ENCODE peak calls at places on chromosomes 13 and 19, in ten cellular contexts. R is spleen; Z is CD8-positive, alpha-beta T cell; J is Karpas-422; L is kidney epithelial cell; G is dorsolateral prefrontal cortex; Q is BE2C; F is thoracic aorta; M is A673; K is upper lobe of right lung. A is an unnamed sample.
A peak's percentile ranks its signal among the peaks of the same experiment; 100 is the strongest.

GRCh38 chr13:66994498-66995365 is 235.4 kb downstream of the PCDH9 start:
- DNase-seq in G (no peak), K (no peak), M (no peak), J (peak; percentile 53), L (no peak), R (peak; percentile 50), Q (peak; percentile 58), Z (no peak), F (no peak), A (no peak)

GRCh38 chr13:80040219-80040976 is 300.5 kb downstream of the SPRY2 start:
- DNase-seq in Q (no peak), G (no peak), J (no peak), M (peak; percentile 74), R (no peak), K (no peak), Z (no peak), F (no peak), L (peak; percentile 99), A (peak; percentile 62)

GRCh38 chr19:56725829-56726424 is 54.4 kb upstream of the ZNF835 start:
- DNase-seq in K (no peak), Q (no peak), G (peak; percentile 65), F (no peak), J (peak; percentile 63), M (peak; percentile 41), Z (no peak), L (no peak), R (no peak), A (no peak)

GRCh38 chr13:78589206-78589605 is 14.1 kb downstream of the POU4F1 start:
- DNase-seq in Q (no peak), M (peak; percentile 54), K (no peak), F (no peak), L (no peak), J (peak; percentile 66), G (no peak), Z (no peak), R (no peak), A (peak; percentile 44)

GRCh38 chr19:36652958-36653357 is 13.7 kb downstream of the ZNF461 start:
- DNase-seq in R (no peak), J (no peak), Q (no peak), F (no peak), M (no peak), Z (no peak), K (no peak), G (no peak), L (no peak), A (no peak)

GRCh38 chr19:45171211-45171623 is 6.8 kb downstream of the TRAPPC6A start:
- DNase-seq in K (no peak), L (no peak), M (no peak), R (no peak), Q (no peak), F (no peak), G (no peak), Z (peak; percentile 33), J (no peak), A (no peak)

GRCh38 chr19:39409886-39410619 is 2.4 kb upstream of the PLEKHG2 start:
- DNase-seq in M (no peak), R (peak; percentile 95), Q (peak; percentile 54), F (no peak), L (no peak), Z (peak; percentile 71), G (no peak), K (peak; percentile 92), J (peak; percentile 84), A (peak; percentile 64)

GRCh38 chr19:42695811-42696503 is 44.3 kb downstream of the PSG3 start:
- DNase-seq in J (no peak), L (no peak), G (no peak), Q (no peak), F (no peak), K (no peak), M (no peak), R (no peak), Z (no peak), A (no peak)

GRCh38 chr19:15613338-15613737 is 1.7 kb upstream of the CYP4F8 start:
- DNase-seq in R (no peak), J (no peak), Q (no peak), G (no peak), L (no peak), K (no peak), Z (no peak), F (no peak), M (no peak), A (no peak)

GRCh38 chr19:15614507-15615379 is at the start of gene CYP4F8:
- DNase-seq in R (no peak), L (no peak), J (no peak), Q (no peak), G (no peak), F (no peak), K (no peak), M (no peak), Z (no peak), A (no peak)

GRCh38 chr19:15616183-15616582 is 1.2 kb downstream of the CYP4F8 start:
- DNase-seq in Z (no peak), J (no peak), F (no peak), L (no peak), G (no peak), Q (no peak), M (no peak), K (no peak), R (no peak), A (no peak)

GRCh38 chr19:15616627-15617270 is 1.7 kb downstream of the CYP4F8 start:
- DNase-seq in J (no peak), Q (no peak), G (no peak), Z (no peak), L (no peak), F (no peak), K (no peak), M (no peak), R (no peak), A (no peak)

GRCh38 chr19:15615526-15615925 is 508 bp downstream of the CYP4F8 start:
- DNase-seq in G (no peak), M (no peak), F (no peak), L (no peak), Z (no peak), R (no peak), J (no peak), Q (no peak), K (no peak), A (no peak)
- H3K27me3 ChIP-seq in G (no peaks in the 10 kb centered on the region), M (no peaks in the 10 kb centered on the region), F (no peaks in the 10 kb centered on the region), L (no peaks in the 10 kb centered on the region), Z (no peaks in the 10 kb centered on the region), R (no peaks in the 10 kb centered on the region), J (no peaks in the 10 kb centered on the region), Q (peaks cover 3% of the 10 kb centered on the region), K (peaks cover 18% of the 10 kb centered on the region), A (peaks cover 17% of the 10 kb centered on the region)

GRCh38 chr19:8148410-8149231 is 771 bp downstream of the FBN3 start:
- DNase-seq in L (no peak), Q (no peak), M (no peak), J (no peak), F (no peak), R (no peak), G (no peak), Z (no peak), K (peak; percentile 73), A (no peak)

GRCh38 chr19:8148088-8148409 is 1.3 kb downstream of the FBN3 start:
- DNase-seq in R (no peak), K (no peak), Z (no peak), L (no peak), M (no peak), J (no peak), Q (no peak), G (no peak), F (no peak), A (no peak)

GRCh38 chr19:8145969-8146368 is 3.4 kb downstream of the FBN3 start:
- DNase-seq in K (peak; percentile 65), Z (no peak), R (no peak), Q (no peak), L (no peak), M (no peak), J (no peak), G (no peak), F (no peak), A (no peak)

GRCh38 chr19:8146877-8147575 is 2.4 kb downstream of the FBN3 start:
- DNase-seq in G (no peak), R (no peak), K (peak; percentile 70), M (no peak), J (no peak), Q (no peak), F (no peak), Z (no peak), L (no peak), A (no peak)

DNA sequence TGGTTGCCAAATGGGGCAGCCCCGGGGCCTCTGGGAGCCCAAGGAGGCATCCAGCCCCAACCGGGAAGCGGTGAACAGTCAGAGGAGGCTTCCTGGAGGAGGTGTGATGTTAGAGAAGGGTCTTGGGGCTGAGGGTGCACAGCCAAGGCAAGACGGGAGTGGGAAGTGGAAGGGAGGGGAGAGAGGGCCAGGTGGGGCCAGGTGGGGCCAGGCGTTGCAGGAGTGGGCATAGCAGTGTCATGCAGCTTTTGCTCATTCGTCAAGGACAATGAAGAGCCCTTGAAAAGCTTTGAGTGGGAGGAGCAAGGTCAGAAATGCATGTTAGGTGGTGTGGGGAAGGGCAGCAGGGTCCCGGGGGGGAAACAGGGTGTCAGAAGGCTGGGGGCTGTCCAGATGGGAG is 1.8 kb downstream of the FBN3 start:
- DNase-seq in J (no peak), Z (no peak), F (no peak), M (no peak), L (no peak), G (no peak), Q (no peak), K (peak; percentile 66), R (no peak), A (no peak)
- H3K27me3 ChIP-seq in J (no peaks in the 10 kb centered on the region), Z (peaks cover 16% of the 10 kb centered on the region), F (peaks cover 7% of the 10 kb centered on the region), M (peaks cover 28% of the 10 kb centered on the region), L (peaks cover 53% of the 10 kb centered on the region), G (no peaks in the 10 kb centered on the region), Q (peaks cover 55% of the 10 kb centered on the region), K (peaks cover 39% of the 10 kb centered on the region), R (peaks cover 33% of the 10 kb centered on the region), A (peaks cover 74% of the 10 kb centered on the region)

GRCh38 chr19:10295847-10296591 is 6.3 kb downstream of the ICAM5 start:
- DNase-seq in R (no peak), G (no peak), K (no peak), L (no peak), J (no peak), F (no peak), Q (no peak), Z (no peak), M (no peak), A (no peak)

GRCh38 chr19:10294368-10294697 is 4.6 kb downstream of the ICAM5 start:
- DNase-seq in Z (no peak), Q (peak; percentile 64), M (no peak), G (no peak), J (no peak), L (no peak), R (no peak), F (no peak), K (no peak), A (no peak)

GRCh38 chr19:10295305-10295846 is 5.6 kb downstream of the ICAM5 start:
- DNase-seq in Q (no peak), R (peak; percentile 92), Z (peak; percentile 72), L (no peak), G (no peak), M (no peak), K (peak; percentile 89), F (no peak), J (peak; percentile 72), A (no peak)

GRCh38 chr19:10305139-10305806 is 4.3 kb downstream of the ZGLP1 start:
- DNase-seq in R (no peak), F (no peak), J (no peak), Z (no peak), M (peak; percentile 47), G (peak; percentile 78), Q (no peak), K (peak; percentile 82), L (no peak), A (peak; percentile 72)

GRCh38 chr19:10299545-10300458 is 9.8 kb downstream of the ZGLP1 start:
- DNase-seq in R (no peak), J (no peak), G (peak; percentile 67), Q (no peak), L (no peak), K (no peak), Z (no peak), M (no peak), F (no peak), A (no peak)
- H3K27me3 ChIP-seq in R (peaks cover 14% of the 10 kb centered on the region), J (no peaks in the 10 kb centered on the region), G (no peaks in the 10 kb centered on the region), Q (peaks cover 21% of the 10 kb centered on the region), L (peaks cover 21% of the 10 kb centered on the region), K (peaks cover 5% of the 10 kb centered on the region), Z (peaks cover 9% of the 10 kb centered on the region), M (peaks cover 15% of the 10 kb centered on the region), F (peaks cover 7% of the 10 kb centered on the region), A (peaks cover 12% of the 10 kb centered on the region)

DNA sequence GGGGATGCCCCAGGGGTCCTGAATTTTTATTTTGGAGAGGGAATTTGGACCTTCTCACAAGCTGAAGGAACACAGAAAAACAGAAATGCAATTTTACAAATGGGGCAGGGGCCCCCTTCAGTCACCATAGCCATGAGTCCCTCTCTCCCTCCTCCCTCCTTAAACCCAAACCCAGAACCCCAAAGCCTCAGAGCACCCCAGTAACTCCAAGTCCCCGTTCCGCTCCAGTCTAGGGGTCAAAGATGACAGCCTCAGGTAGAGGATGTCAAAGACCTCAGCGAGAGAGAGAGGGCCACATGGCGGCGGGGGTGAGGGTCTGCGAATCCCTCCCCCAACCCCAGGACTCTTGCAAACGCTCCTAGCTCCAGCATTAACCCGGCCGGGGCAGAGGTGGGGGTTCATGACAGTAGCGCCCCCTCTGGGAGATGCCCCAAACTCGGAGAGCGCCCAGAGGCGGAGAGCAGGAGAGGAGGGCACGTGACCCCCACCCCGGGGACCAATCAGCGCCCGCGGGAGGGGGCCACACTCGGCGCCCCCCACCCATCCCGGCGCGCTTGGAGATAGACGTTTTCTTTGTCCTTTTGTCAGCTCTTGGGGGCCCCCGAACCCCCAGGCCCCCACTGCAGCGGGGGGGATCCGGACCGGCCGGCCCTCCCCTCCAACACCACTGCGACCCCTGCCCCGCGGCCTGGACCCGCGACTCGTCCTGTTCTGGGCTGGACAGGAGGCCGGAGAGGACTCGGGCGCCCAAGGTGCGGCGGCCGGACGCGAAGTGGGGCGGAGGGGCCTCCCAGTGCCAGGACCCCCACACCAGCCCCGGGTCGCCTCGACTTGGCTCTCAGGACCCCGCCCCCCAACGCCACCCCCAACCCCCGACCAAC is 20.8 kb upstream of the SEMA6B start:
- DNase-seq in R (no peak), J (peak; percentile 56), F (no peak), K (no peak), Q (no peak), Z (no peak), M (no peak), L (no peak), G (peak; percentile 18), A (no peak)
- H3K27me3 ChIP-seq in R (peaks cover 34% of the 10 kb centered on the region), J (no peaks in the 10 kb centered on the region), F (peaks cover 18% of the 10 kb centered on the region), K (peaks cover 77% of the 10 kb centered on the region), Q (peaks cover 62% of the 10 kb centered on the region), Z (peaks cover 42% of the 10 kb centered on the region), M (peaks cover 9% of the 10 kb centered on the region), L (peaks cover 43% of the 10 kb centered on the region), G (no peaks in the 10 kb centered on the region), A (no peaks in the 10 kb centered on the region)

A was measured in MG63.